ENCODE peak calls at places on chromosomes 12 and 14, in four cellular contexts. C is neural progenitor cell, V is HCT116, Y is GM23248. Z is an unnamed sample. For H3K4me1, the result is how much of the 10 kb centered on the place peaks cover.

GRCh38 chr12:27711312-27711682 is 665 bp downstream of the MRPS35 start:
- DNase-seq in C (no peak), V (no peak), Y (no peak), Z (peak)

GRCh38 chr12:71183018-71183417 is 25.2 kb upstream of the TSPAN8 start:
- DNase-seq in C (no peak), V (peak), Y (peak), Z (no peak)

GRCh38 chr12:12399906-12400305 is 43.0 kb downstream of the BORCS5 start:
- DNase-seq in C (no peak), V (no peak), Y (no peak), Z (no peak)

GRCh38 chr14:101758913-101759593 is 2.5 kb upstream of the PPP2R5C start:
- DNase-seq in C (no peak), V (no peak), Y (no peak), Z (no peak)

GRCh38 chr12:7608184-7608911 is 57.4 kb downstream of the APOBEC1 start:
- DNase-seq in C (no peak), V (no peak), Y (no peak), Z (no peak)

GRCh38 chr12:47982770-47983169 is 19.4 kb downstream of the TMEM106C start:
- DNase-seq in C (no peak), V (no peak), Y (no peak), Z (no peak)

GRCh38 chr14:58243790-58244555 is 670 bp upstream of the PSMA3 start:
- DNase-seq in C (peak), V (peak), Y (peak), Z (peak)

GRCh38 chr14:95471526-95472304 is 44.7 kb downstream of the SYNE3 start:
- DNase-seq in C (no peak), V (no peak), Y (peak), Z (no peak)

GRCh38 chr14:47785041-47785440 is 109.6 kb upstream of the MDGA2 start:
- DNase-seq in C (no peak), V (no peak), Y (no peak), Z (no peak)

GRCh38 chr14:75402867-75403413 is 24.9 kb upstream of the JDP2 start:
- DNase-seq in C (no peak), V (no peak), Y (no peak), Z (no peak)

GRCh38 chr12:71216725-71217579 is 59.2 kb upstream of the TSPAN8 start:
- DNase-seq in C (peak), V (peak), Y (peak), Z (peak)

GRCh38 chr14:34826661-34827060 is 48.5 kb downstream of the BAZ1A start:
- DNase-seq in C (no peak), V (no peak), Y (peak), Z (no peak)

GRCh38 chr14:86782092-86782580 is 1210.8 kb downstream of the GALC start:
- DNase-seq in C (no peak), V (no peak), Y (no peak), Z (no peak)

GRCh38 chr12:98399532-98399931 is 115.9 kb upstream of the TMPO start:
- DNase-seq in C (peak), V (peak), Y (peak), Z (peak)

GRCh38 chr12:63266988-63267387 is 116.0 kb upstream of the AVPR1A start:
- DNase-seq in C (no peak), V (no peak), Y (no peak), Z (no peak)

GRCh38 chr14:24710403-24711063 is 76.5 kb upstream of the GZMB start:
- DNase-seq in C (peak), V (peak), Y (peak), Z (peak)

GRCh38 chr14:67464856-67465255 is 23.7 kb downstream of the TMEM229B start:
- DNase-seq in C (no peak), V (no peak), Y (no peak), Z (no peak)

GRCh38 chr14:92598549-92598905 is 84.9 kb downstream of the RIN3 start:
- DNase-seq in C (no peak), V (no peak), Y (no peak), Z (no peak)

GRCh38 chr14:51744372-51745150 is 92.9 kb downstream of the FRMD6 start:
- DNase-seq in C (no peak), V (no peak), Y (no peak), Z (no peak)

GRCh38 chr12:132127041-132127440 is 17.1 kb downstream of the DDX51 start:
- DNase-seq in C (no peak), V (no peak), Y (no peak), Z (no peak)

GRCh38 chr12:100741084-100741711 is 53.4 kb upstream of the ANO4 start:
- DNase-seq in C (peak), V (peak), Y (peak), Z (peak)

GRCh38 chr12:49129332-49130150 is 1.7 kb downstream of the TUBA1B start:
- DNase-seq in C (no peak), V (no peak), Y (peak), Z (no peak)

GRCh38 chr12:111823891-111824290 is 18.1 kb upstream of the MAPKAPK5 start:
- DNase-seq in C (no peak), V (no peak), Y (no peak), Z (no peak)

GRCh38 chr14:85336817-85337216 is 193.1 kb upstream of the FLRT2 start:
- DNase-seq in C (no peak), V (no peak), Y (peak), Z (no peak)

GRCh38 chr14:100081997-100082625 is 16.9 kb downstream of the EVL start:
- DNase-seq in C (no peak), V (no peak), Y (no peak), Z (no peak)

DNA sequence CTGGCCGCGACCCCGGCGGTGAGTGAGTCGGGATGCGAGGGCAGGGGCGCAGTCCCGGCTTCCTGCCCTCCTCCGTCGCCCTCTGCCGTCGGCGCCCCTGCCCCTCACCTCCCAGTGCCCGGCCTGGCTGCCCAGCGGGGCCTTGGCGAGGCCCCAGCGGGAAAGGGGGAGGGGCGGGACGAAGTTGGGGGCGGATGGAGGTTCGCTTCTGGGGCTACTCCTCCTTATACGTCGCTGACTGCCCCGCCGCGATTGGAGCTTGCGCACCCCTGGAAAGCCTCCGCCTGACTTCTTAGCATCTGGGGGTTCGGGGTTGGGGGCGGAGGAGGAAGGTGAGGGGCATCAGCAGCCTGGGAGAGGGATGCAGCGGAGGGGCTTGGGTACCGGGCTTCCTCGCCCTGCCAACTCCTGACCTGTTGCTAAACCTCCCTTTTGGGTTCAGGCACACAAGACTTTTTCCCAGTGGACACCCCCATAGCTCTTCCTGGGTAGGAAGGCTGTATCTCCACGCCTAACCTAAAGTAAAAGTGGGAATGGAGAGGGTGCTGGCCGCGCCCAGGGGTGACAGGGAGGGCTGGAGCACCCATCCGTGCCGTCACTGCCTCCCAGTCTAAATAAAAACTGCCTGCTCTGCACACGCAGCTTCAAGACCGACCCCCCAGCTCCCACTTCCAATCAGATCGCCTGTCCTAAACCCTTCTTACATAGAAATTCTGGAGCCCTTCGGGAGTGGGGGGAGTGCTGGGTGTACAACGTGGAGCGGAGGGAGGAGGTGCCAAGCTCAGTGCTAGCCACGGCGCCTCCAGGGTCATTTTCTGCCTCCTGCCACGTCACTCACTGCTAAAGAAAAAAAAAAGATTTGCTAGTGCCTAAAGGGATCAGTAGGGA is 585 bp downstream of the TMEM263 start:
- DNase-seq in C (peak), V (peak), Y (peak), Z (peak)
- H2AFZ ChIP-seq in C (peak), V (peak), Y (peak), Z (peak)

DNA sequence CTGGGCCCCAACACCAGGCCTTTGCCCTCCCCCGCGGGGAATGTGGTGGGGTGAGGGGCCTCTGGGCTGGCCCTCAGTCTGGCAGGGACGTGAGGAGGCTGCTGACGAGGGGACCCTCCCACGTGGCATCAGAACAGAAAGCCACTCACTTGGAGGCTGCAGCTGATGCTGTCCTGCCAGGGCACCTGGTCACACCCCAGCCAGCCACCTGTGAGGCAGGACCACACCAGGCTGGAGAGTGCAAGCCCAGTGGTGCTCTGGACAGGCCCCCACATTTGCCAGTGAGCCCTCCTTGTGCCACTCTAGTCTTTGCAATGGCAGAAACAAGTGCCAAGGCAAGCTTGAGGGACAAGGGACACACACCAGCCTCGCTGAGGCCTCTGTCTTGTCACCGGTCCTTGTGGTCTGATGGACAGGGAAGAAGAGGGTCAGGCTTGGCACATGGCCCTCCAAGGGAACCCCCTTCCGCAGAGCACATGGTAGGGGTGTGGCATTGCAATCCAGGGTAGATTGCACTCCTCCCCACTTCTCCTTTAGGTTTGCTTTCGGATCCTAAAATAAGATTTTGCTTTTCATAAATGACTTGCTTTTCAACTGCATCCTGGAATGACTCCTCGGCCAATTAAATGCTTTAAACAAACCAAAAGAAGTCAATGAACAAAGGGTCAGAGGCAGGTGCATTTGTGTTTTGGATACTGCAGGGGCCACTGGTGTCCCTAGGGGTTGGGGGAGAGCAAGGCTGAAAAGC is 53.7 kb downstream of the CCDC88C start:
- DNase-seq in C (no peak), V (no peak), Y (no peak), Z (peak)
- TF ChIP-seq EZH2phosphoT487 in C (no peak), V (no peak), Y (no peak), Z (no peak)

GRCh38 chr14:55126932-55127490 is 2.0 kb upstream of the LGALS3 start:
- DNase-seq in C (peak), V (no peak), Y (no peak), Z (no peak)
- H3K4me1 ChIP-seq in C (under half), V (under half), Y (under half), Z (under half)

GRCh38 chr12:25376392-25376791 is 125.7 kb upstream of the KRAS start:
- DNase-seq in C (no peak), V (no peak), Y (no peak), Z (no peak)
- H2AFZ ChIP-seq in C (no peak), V (no peak), Y (no peak), Z (no peak)

GRCh38 chr14:77495354-77495753 is 3.3 kb downstream of the ISM2 start:
- DNase-seq in C (no peak), V (no peak), Y (no peak), Z (no peak)
- TF ChIP-seq EZH2phosphoT487 in C (no peak), V (no peak), Y (no peak), Z (no peak)

GRCh38 chr12:94173660-94174265 is 25.4 kb downstream of the PLXNC1 start:
- DNase-seq in C (no peak), V (no peak), Y (no peak), Z (peak)
- H3K4me1 ChIP-seq in C (under half), V (under half), Y (under half), Z (under half)

GRCh38 chr12:57584690-57585089 is 6.3 kb upstream of the PIP4K2C start:
- DNase-seq in C (no peak), V (no peak), Y (no peak), Z (no peak)
- H2AFZ ChIP-seq in C (no peak), V (no peak), Y (no peak), Z (no peak)

GRCh38 chr14:64717870-64718269 is 13.6 kb downstream of the PLEKHG3 start:
- DNase-seq in C (no peak), V (no peak), Y (no peak), Z (no peak)
- TF ChIP-seq EZH2phosphoT487 in C (no peak), V (no peak), Y (no peak), Z (no peak)